ENCODE peak calls at places on chromosomes 5 and 9, in five cellular contexts. U is GM23338, R is SK-N-SH, K is stomach, V is uterus. S is an unnamed sample.

GRCh38 chr9:137382728-137383452 is 40.1 kb downstream of the EXD3 start:
- DNase-seq in U (peak), R (no peak), K (no peak), V (no peak), S (no peak)

GRCh38 chr9:23677446-23677845 is 148.6 kb downstream of the ELAVL2 start:
- DNase-seq in U (no peak), R (no peak), K (no peak), V (no peak), S (no peak)

GRCh38 chr5:135151256-135151655 is 117.2 kb upstream of the PITX1 start:
- DNase-seq in U (no peak), R (no peak), K (no peak), V (no peak), S (no peak)

GRCh38 chr9:125146247-125146646 is 2.9 kb upstream of the SCAI start:
- DNase-seq in U (no peak), R (no peak), K (no peak), V (no peak), S (no peak)

GRCh38 chr9:121085661-121086060 is 10.9 kb downstream of the CNTRL start:
- DNase-seq in U (no peak), R (no peak), K (no peak), V (no peak), S (no peak)

GRCh38 chr9:37555786-37556185 is 20.4 kb downstream of the FBXO10 start:
- DNase-seq in U (no peak), R (no peak), K (no peak), V (no peak), S (no peak)

GRCh38 chr5:153551537-153552079 is 61.1 kb downstream of the GRIA1 start:
- DNase-seq in U (peak), R (peak), K (no peak), V (no peak), S (no peak)

GRCh38 chr5:180540050-180540694 is 46.0 kb downstream of the CNOT6 start:
- DNase-seq in U (no peak), R (no peak), K (no peak), V (no peak), S (no peak)

GRCh38 chr9:133282454-133283238 is 7.6 kb upstream of the ABO start:
- DNase-seq in U (peak), R (no peak), K (peak), V (no peak), S (no peak)

GRCh38 chr5:55101556-55102276 is 730 bp upstream of the GZMA start:
- DNase-seq in U (no peak), R (no peak), K (no peak), V (no peak), S (no peak)

GRCh38 chr5:178357127-178357526 is 124.5 kb upstream of the PHYKPL start:
- DNase-seq in U (peak), R (peak), K (no peak), V (peak), S (peak)

GRCh38 chr9:38066907-38067610 is 2.0 kb downstream of the SHB start:
- DNase-seq in U (peak), R (no peak), K (peak), V (peak), S (peak)

GRCh38 chr9:34047864-34048729 is 590 bp downstream of the UBAP2 start:
- DNase-seq in U (peak), R (peak), K (peak), V (peak), S (peak)

GRCh38 chr9:124861342-124862229 is at the start of the genes ARPC5L and RPL35:
- DNase-seq in U (peak), R (peak), K (peak), V (peak), S (peak)

GRCh38 chr5:125719681-125720676 is 703.2 kb upstream of the GRAMD2B start:
- DNase-seq in U (peak), R (no peak), K (peak), V (no peak), S (peak)

GRCh38 chr9:98472216-98472615 is 216.8 kb upstream of the TBC1D2 start:
- DNase-seq in U (no peak), R (no peak), K (no peak), V (no peak), S (no peak)

GRCh38 chr5:39420482-39421145 is 4.2 kb downstream of the DAB2 start:
- DNase-seq in U (no peak), R (no peak), K (peak), V (peak), S (peak)

GRCh38 chr9:15239816-15240215 is 67.2 kb downstream of the TTC39B start:
- DNase-seq in U (no peak), R (no peak), K (no peak), V (no peak), S (no peak)

GRCh38 chr9:1051286-1052118 is 1.3 kb downstream of the DMRT2 start:
- DNase-seq in U (peak), R (no peak), K (peak), V (no peak), S (peak)

GRCh38 chr5:139659673-139660072 is 11.5 kb downstream of the CXXC5 start:
- DNase-seq in U (peak), R (no peak), K (no peak), V (no peak), S (no peak)

GRCh38 chr5:139658928-139659667 is 10.9 kb downstream of the CXXC5 start:
- DNase-seq in U (peak), R (no peak), K (peak), V (no peak), S (peak)

GRCh38 chr5:139655727-139656271 is 7.7 kb downstream of the CXXC5 start:
- DNase-seq in U (peak), R (peak), K (peak), V (no peak), S (peak)

GRCh38 chr5:139658501-139658927 is 10.4 kb downstream of the CXXC5 start:
- DNase-seq in U (no peak), R (no peak), K (no peak), V (no peak), S (no peak)

GRCh38 chr5:139657363-139658321 is 9.5 kb downstream of the CXXC5 start:
- DNase-seq in U (no peak), R (no peak), K (no peak), V (no peak), S (no peak)
- H3K4me3 ChIP-seq in U (no peak), R (no peak), K (no peak), V (no peak), S (no peak)

DNA sequence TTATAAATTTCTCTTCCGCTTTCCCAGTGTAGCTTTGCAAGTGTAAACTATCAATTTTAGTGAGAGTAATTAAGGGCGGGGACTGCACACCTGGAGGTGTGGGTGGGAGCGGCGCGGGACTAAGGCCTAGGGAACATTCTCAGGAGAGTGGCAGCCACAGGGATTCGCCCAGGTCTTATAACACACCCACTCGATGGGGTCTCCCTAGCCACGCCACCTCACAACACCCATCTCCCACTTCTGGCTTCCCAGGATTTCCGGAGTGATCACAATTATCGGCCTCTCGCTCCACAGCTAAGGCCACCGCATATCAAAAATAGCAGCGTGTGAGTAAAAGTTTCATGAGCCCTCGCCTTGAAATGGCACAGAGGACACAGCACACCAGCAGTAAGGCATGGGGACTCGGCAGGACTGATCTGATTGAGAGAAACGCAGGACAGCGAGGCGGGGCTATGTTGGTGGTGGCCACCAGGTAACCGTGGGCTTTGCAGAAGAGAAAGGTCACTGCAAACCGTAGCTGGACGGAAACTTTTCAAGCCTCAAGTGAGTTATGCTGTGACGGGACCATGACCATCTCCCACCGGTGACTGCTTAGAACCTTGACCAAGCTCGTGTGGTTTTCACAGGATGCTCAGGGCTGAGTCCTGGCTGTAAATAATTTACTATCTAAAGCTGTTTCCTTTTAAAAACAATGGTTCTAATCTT is 1.1 kb upstream of the LPAR1 start:
- DNase-seq in U (peak), R (no peak), K (peak), V (peak), S (peak)
- H3K27ac ChIP-seq in U (no peak), R (no peak), K (peak), V (peak), S (peak)

GRCh38 chr5:137402436-137403187 is 96.5 kb downstream of the SPOCK1 start:
- DNase-seq in U (no peak), R (no peak), K (no peak), V (no peak), S (no peak)

GRCh38 chr5:137401946-137402345 is 97.2 kb downstream of the SPOCK1 start:
- DNase-seq in U (no peak), R (no peak), K (no peak), V (no peak), S (no peak)

GRCh38 chr5:137398751-137399150 is 100.4 kb downstream of the SPOCK1 start:
- DNase-seq in U (no peak), R (no peak), K (no peak), V (no peak), S (no peak)

GRCh38 chr5:137398175-137398574 is 101.0 kb downstream of the SPOCK1 start:
- DNase-seq in U (no peak), R (no peak), K (no peak), V (no peak), S (no peak)

DNA sequence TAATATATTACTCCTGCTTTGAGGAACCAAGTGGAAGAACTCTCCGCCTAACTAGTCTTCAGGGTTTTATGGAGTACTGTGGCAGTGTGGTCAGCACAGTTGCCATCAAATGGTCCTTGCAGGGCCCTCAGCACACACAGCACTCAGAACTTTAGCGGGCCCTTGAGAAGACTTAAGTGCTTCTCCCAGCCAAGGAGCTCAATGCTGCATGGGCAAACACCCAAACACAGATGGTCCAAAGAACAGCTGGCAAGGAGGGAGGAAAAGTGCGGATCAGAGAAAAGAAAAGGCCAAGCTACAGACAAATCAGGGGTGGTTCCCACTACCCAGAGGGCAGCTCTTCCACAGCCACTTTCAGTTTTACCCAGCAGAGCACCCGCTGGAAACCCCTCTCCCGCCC is 98.6 kb downstream of the SPOCK1 start:
- DNase-seq in U (no peak), R (no peak), K (no peak), V (no peak), S (no peak)
- H3K4me3 ChIP-seq in U (no peak), R (no peak), K (no peak), V (no peak), S (no peak)

GRCh38 chr9:20479419-20480155 is 142.7 kb downstream of the MLLT3 start:
- DNase-seq in U (no peak), R (no peak), K (no peak), V (no peak), S (no peak)
- H3K27ac ChIP-seq in U (no peak), R (no peak), K (no peak), V (no peak), S (no peak)

GRCh38 chr5:1950708-1951103 is 68.0 kb upstream of the IRX4 start:
- DNase-seq in U (no peak), R (no peak), K (no peak), V (no peak), S (no peak)

GRCh38 chr5:1948111-1948510 is 65.4 kb upstream of the IRX4 start:
- DNase-seq in U (no peak), R (no peak), K (no peak), V (no peak), S (no peak)

GRCh38 chr5:1950096-1950707 is 67.5 kb upstream of the IRX4 start:
- DNase-seq in U (no peak), R (no peak), K (no peak), V (no peak), S (no peak)

GRCh38 chr5:1948663-1949191 is 66.0 kb upstream of the IRX4 start:
- DNase-seq in U (no peak), R (no peak), K (no peak), V (peak), S (no peak)

DNA sequence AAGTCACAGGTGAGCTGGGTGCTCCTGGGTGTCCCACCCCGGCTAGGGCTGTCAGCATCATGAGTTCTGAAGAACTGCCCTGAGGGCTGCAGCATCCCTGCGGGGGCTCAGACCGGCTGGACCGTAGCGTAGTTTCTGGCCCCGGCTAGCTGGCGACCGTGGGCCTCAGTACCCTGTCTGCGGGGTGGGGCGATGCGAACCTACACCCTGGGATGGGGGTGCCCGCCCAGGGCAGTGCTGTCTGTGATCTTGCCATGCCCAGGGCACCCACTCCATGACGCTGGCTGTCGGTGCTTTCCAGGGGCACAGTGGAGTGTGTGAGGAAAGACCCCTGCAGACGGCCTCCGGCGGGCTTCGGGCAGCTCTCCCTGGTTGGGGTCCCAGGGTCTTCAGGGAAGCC is 66.5 kb upstream of the IRX4 start:
- DNase-seq in U (no peak), R (no peak), K (no peak), V (no peak), S (no peak)
- H3K4me3 ChIP-seq in U (no peak), R (no peak), K (no peak), V (no peak), S (no peak)

DNA sequence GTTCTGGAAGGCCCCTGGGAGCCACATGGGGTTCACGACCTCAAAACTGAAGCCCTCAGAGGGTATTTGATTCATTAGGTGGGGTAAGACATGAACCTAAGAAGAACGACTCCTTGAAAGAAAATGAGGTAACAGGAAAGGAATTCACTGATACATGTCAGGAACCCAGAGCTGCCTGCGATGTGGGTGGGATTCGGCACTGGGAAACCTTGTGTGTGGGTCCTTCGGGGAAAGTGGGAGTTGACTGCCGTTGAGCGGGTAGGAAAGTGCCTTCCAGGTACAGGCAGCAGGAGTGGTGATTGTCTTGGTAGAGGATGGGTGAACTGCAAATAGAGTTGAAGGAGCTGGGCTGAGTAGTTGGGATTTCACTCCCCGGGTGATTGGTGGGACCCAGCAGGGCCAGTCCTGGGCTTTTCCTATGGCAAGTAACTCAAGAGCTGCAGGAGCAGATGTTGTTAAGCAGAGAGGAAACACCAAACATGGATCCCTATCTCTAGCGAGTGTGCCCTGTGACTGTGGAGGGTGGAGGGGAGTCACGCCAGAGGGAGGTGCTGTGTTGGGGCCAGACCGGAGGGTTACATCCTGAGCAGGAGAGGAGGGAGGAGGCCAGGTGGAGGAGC is 30.8 kb downstream of the ANKRD33B start:
- DNase-seq in U (no peak), R (no peak), K (no peak), V (no peak), S (no peak)
- H3K27ac ChIP-seq in U (no peak), R (peak), K (peak), V (peak), S (no peak)

DNA sequence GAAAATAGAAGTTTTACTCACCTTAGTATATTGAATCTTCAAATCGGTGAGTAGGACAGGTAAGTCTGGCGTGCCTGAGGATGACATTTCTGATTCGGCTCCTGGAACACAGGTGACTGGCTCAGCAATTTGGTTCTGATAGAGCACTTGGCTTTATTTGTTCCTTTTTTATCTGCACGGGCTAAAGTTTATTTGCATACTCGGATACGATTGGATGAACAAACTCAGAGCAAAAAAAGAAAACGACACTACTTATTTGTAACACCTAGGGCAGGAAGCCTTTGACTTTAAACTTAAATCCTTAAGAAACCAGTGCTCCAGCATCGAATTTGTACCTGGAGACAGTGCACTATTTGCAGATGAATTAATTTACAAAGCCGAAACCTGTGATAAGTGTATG is at the start of gene ALDH1A1:
- DNase-seq in U (peak), R (no peak), K (peak), V (no peak), S (peak)
- H3K4me3 ChIP-seq in U (no peak), R (no peak), K (peak), V (peak), S (peak)

GRCh38 chr5:34563951-34564705 is 92.0 kb upstream of the RAI14 start:
- DNase-seq in U (no peak), R (no peak), K (peak), V (peak), S (peak)
- H3K27ac ChIP-seq in U (no peak), R (peak), K (peak), V (peak), S (no peak)

S was measured in body of pancreas.